ENCODE peak calls at places on chromosomes 4 and X, in six cellular contexts. A, C, D, Z, Q and L are unnamed samples.

GRCh38 chr4:74032064-74032463 is 6.4 kb downstream of the CXCL3 start:
- DNase-seq in A (no peak), C (peak), Q (no peak), Z (peak), D (no peak), L (no peak)

GRCh38 chrX:15761564-15762191 is 23.6 kb downstream of the CA5B start:
- DNase-seq in A (no peak), C (peak), D (peak), Q (peak), Z (no peak), L (peak)

GRCh38 chrX:17007134-17007768 is 60.8 kb downstream of the REPS2 start:
- DNase-seq in Z (no peak), A (no peak), Q (no peak), C (peak), D (no peak), L (peak)

GRCh38 chrX:107691024-107691448 is 62.7 kb downstream of the PRPS1 start:
- DNase-seq in A (no peak), D (no peak), Q (no peak), Z (no peak), C (no peak), L (no peak)

GRCh38 chr4:1416948-1417260 is 10.7 kb upstream of the NKX1-1 start:
- DNase-seq in Q (no peak), D (no peak), C (no peak), Z (no peak), A (no peak), L (no peak)

GRCh38 chr4:73606465-73606974 is 13.7 kb downstream of the RASSF6 start:
- DNase-seq in C (no peak), A (no peak), Z (peak), Q (no peak), D (no peak), L (peak)

GRCh38 chr4:47383829-47384427 is 79.6 kb downstream of the COMMD8 start:
- DNase-seq in Z (peak), D (peak), A (no peak), Q (no peak), C (peak), L (peak)

GRCh38 chr4:103786014-103786413 is 66.2 kb upstream of the TACR3 start:
- DNase-seq in C (peak), Q (peak), D (peak), Z (peak), A (no peak), L (peak)

GRCh38 chrX:108268434-108269080 is 169.7 kb downstream of the COL4A6 start:
- DNase-seq in Q (no peak), Z (peak), A (no peak), C (no peak), D (no peak), L (no peak)

GRCh38 chr4:2934077-2934812 is 29.0 kb downstream of the NOP14 start:
- DNase-seq in C (no peak), A (peak), Q (peak), D (peak), Z (no peak), L (peak)

GRCh38 chrX:134658421-134658896 is at the start of gene PLAC1:
- DNase-seq in A (no peak), Z (peak), Q (no peak), D (no peak), C (no peak), L (no peak)

GRCh38 chr4:52376107-52376704 is 282.9 kb downstream of the USP46 start:
- DNase-seq in Z (peak), D (peak), Q (peak), C (no peak), A (no peak), L (peak)

GRCh38 chrX:12701625-12702024 is 89.6 kb upstream of the PRPS2 start:
- DNase-seq in D (peak), Q (peak), A (no peak), Z (peak), C (peak), L (peak)